ENCODE peak calls at places on chromosomes 1 and 21, in five cellular contexts. Y is tibial nerve, J is suprapubic skin, E is stomach, B is K562. U is an unnamed sample.
A peak's percentile ranks its signal among the peaks of the same experiment; 100 is the strongest.

GRCh38 chr1:9561429-9561828 is 22.2 kb downstream of the SLC25A33 start:
- DNase-seq in J (no peak), Y (no peak), E (no peak), B (peak; percentile 56), U (peak; percentile 45)

GRCh38 chr1:58881471-58881994 is 97.7 kb upstream of the JUN start:
- DNase-seq in J (no peak), B (peak; percentile 86), Y (peak; percentile 72), E (peak; percentile 69), U (peak; percentile 83)

GRCh38 chr1:78005347-78005722 is 596 bp downstream of the DNAJB4 start:
- DNase-seq in Y (no peak), J (no peak), E (no peak), B (no peak), U (no peak)

GRCh38 chr1:236045771-236046170 is 19.1 kb downstream of the NID1 start:
- DNase-seq in Y (no peak), E (no peak), J (no peak), B (no peak), U (no peak)

GRCh38 chr1:12542138-12542465 is 75.9 kb downstream of the DHRS3 start:
- DNase-seq in E (no peak), B (no peak), Y (no peak), J (no peak), U (no peak)

GRCh38 chr21:33115586-33116541 is 45.9 kb downstream of the OLIG1 start:
- DNase-seq in Y (no peak), J (no peak), E (no peak), B (no peak), U (no peak)

GRCh38 chr1:30845891-30846290 is 62.7 kb downstream of the SDC3 start:
- DNase-seq in J (no peak), B (no peak), Y (no peak), E (no peak), U (no peak)

GRCh38 chr1:24704411-24705259 is 40.6 kb upstream of the CLIC4 start:
- DNase-seq in E (no peak), J (no peak), Y (no peak), B (peak; percentile 65), U (no peak)

GRCh38 chr1:109197163-109198042 is 16.3 kb upstream of the SARS1 start:
- DNase-seq in B (peak; percentile 81), J (no peak), Y (no peak), E (no peak), U (no peak)

GRCh38 chr21:14116080-14116481 is 94.7 kb downstream of the LIPI start:
- DNase-seq in Y (no peak), B (no peak), J (no peak), E (no peak), U (no peak)

GRCh38 chr1:222331765-222332164 is 216.1 kb downstream of the HHIPL2 start:
- DNase-seq in Y (no peak), E (no peak), B (no peak), J (no peak), U (no peak)

GRCh38 chr1:214337015-214337414 is 56.1 kb downstream of the SMYD2 start:
- DNase-seq in J (no peak), B (no peak), Y (no peak), E (no peak), U (no peak)

GRCh38 chr1:245270063-245270462 is 115.3 kb downstream of the KIF26B start:
- DNase-seq in B (no peak), E (no peak), J (no peak), Y (no peak), U (no peak)

GRCh38 chr1:62198781-62199125 is 4.1 kb downstream of the L1TD1 start:
- DNase-seq in J (peak; percentile 4), B (no peak), Y (no peak), E (no peak), U (no peak)

GRCh38 chr1:46558141-46558963 is 6.9 kb upstream of the KNCN start:
- DNase-seq in E (no peak), B (no peak), J (no peak), Y (no peak), U (no peak)

GRCh38 chr1:233459968-233460367 is 132.4 kb downstream of the MAP3K21 start:
- DNase-seq in B (no peak), E (no peak), Y (no peak), J (no peak), U (no peak)

GRCh38 chr1:84271452-84272273 is 29.8 kb upstream of the SAMD13 start:
- DNase-seq in J (no peak), E (peak; percentile 34), B (no peak), Y (no peak), U (peak; percentile 51)

GRCh38 chr1:66626261-66626660 is 92.3 kb downstream of the SGIP1 start:
- DNase-seq in J (no peak), B (no peak), Y (no peak), E (no peak), U (no peak)

GRCh38 chr1:87795615-87796337 is 467.1 kb downstream of the LMO4 start:
- DNase-seq in E (no peak), J (no peak), B (no peak), Y (no peak), U (no peak)

GRCh38 chr1:179743679-179744400 is 749 bp downstream of the FAM163A start:
- DNase-seq in B (no peak), E (no peak), J (no peak), Y (no peak), U (no peak)

GRCh38 chr1:93317207-93317606 is 28.5 kb upstream of the DR1 start:
- DNase-seq in Y (peak; percentile 40), B (no peak), J (no peak), E (no peak), U (peak; percentile 18)

GRCh38 chr1:240575976-240576666 is 35.8 kb downstream of the GREM2 start:
- DNase-seq in Y (peak; percentile 13), E (no peak), B (no peak), J (no peak), U (no peak)

GRCh38 chr1:237134929-237135328 is 92.9 kb downstream of the RYR2 start:
- DNase-seq in Y (no peak), J (no peak), E (no peak), B (no peak), U (no peak)

GRCh38 chr1:115258302-115258866 is 79.7 kb downstream of the NGF start:
- DNase-seq in Y (no peak), J (no peak), B (no peak), E (no peak), U (no peak)

GRCh38 chr1:115252585-115252984 is 85.5 kb downstream of the NGF start:
- DNase-seq in B (no peak), Y (no peak), E (no peak), J (no peak), U (no peak)

GRCh38 chr1:115251856-115252255 is 86.2 kb downstream of the NGF start:
- DNase-seq in Y (no peak), E (no peak), B (no peak), J (no peak), U (no peak)

GRCh38 chr1:115257596-115257995 is 80.5 kb downstream of the NGF start:
- DNase-seq in Y (no peak), B (no peak), E (no peak), J (no peak), U (no peak)

DNA sequence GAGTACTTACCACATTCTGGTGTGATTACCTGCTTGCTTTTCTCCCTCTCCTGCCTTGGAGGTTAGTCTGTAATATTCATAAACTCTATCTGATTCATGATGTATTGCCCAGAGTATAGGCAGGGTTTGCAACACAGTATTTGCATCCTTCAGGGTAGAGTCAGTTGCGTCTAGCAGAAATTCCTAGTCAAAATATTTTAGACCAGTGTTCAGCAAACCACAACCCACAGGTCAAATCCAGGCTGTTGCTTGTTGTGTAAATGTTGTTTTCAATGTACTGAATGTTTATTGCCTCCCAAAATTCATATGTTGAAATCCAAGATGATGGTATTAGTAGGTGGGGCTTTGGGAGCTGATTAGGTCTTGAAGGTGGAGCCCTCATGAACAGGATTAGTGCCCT is 82.9 kb downstream of the NGF start:
- DNase-seq in J (no peak), Y (no peak), B (no peak), E (no peak), U (no peak)
- TF ChIP-seq CTCF in J (no peak), Y (no peak), B (no peak), E (no peak), U (no peak)

GRCh38 chr1:69702085-69702484 is 134.4 kb downstream of the LRRC7 start:
- DNase-seq in J (no peak), Y (no peak), E (no peak), B (no peak), U (no peak)
- TF ChIP-seq EP300 in J (no peak), Y (no peak), E (no peak), B (no peak), U (no peak)

DNA sequence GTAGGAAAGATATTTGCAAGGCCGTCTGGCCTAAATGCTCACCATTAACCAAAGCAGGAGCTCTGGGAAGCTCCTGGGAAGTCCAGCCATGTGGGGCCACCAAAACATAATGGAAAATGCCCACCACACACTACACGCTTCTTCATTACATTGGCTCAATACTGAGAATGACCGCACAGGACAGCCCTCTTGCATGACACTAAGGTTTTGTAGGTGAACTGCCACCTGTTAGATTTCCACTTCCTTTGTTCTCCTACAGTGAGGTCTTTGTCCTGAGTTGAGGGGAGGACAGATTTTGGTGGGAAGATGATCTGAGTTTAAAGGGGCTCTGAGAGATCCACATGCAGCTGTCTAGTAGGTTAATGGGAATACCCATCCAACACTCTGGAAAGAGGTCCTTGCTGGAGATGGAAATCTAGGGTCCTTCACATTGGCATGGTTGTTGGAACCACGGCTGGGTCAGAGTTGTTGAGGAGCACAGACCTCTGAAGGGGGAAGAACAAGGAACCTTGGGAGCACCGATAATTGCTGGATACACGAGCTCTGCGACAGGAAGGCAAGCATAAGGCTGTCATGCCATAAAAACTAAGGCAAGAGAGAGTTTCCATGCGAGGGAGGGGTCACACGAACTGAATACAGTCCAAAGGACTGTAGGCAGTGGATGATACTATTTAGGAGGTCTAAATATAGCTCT is 105.4 kb upstream of the IRF2BP2 start:
- DNase-seq in J (no peak), E (no peak), Y (no peak), B (no peak), U (peak; percentile 56)
- TF ChIP-seq POLR2A in J (no peak), E (no peak), Y (no peak), B (no peak), U (no peak)

DNA sequence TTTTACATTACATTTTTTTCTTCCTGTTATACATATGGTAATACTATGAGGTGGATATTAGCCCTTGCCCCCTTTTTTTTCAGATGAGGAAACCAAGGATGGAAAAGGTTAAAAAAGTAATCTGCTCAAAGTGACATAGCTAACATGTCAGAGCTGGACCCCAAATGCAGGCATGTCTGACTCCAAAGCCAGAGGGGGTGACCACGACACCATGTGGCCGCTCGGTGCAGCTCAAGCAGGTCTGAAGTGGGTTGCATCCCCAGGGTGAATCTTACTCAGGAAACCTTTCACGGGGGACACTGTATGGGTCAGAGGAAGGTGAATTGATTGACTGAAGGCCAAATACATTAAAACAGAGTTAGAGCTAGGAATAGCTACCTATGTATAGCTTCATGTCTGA is 34.8 kb downstream of the CD34 start:
- DNase-seq in Y (no peak), J (no peak), E (no peak), B (peak; percentile 58), U (no peak)
- TF ChIP-seq CTCF in Y (no peak), J (no peak), E (no peak), B (peak; percentile 83), U (no peak)

U was measured in transverse colon.